ENCODE peak calls at places on chromosomes 11 and 22, in four cellular contexts. J, E, M and S are unnamed samples.

GRCh38 chr22:41501209-41501608 is 32.3 kb downstream of the ACO2 start:
- DNase-seq in J (no peak), E (no peak), M (no peak), S (peak)

GRCh38 chr22:44622147-44622427 is 79.9 kb upstream of the PRR5 start:
- DNase-seq in J (no peak), E (no peak), M (no peak), S (no peak)

GRCh38 chr11:47992959-47993820 is 12.8 kb downstream of the PTPRJ start:
- DNase-seq in J (no peak), E (no peak), M (peak), S (peak)

GRCh38 chr11:3147257-3147619 is 17.9 kb downstream of the OSBPL5 start:
- DNase-seq in J (no peak), E (no peak), M (peak), S (no peak)

GRCh38 chr11:119782021-119782420 is 53.0 kb upstream of the NECTIN1 start:
- DNase-seq in J (no peak), E (no peak), M (peak), S (no peak)

GRCh38 chr11:126167476-126167875 is 44.0 kb downstream of the RPUSD4 start:
- DNase-seq in J (peak), E (no peak), M (no peak), S (peak)

GRCh38 chr22:32619614-32620426 is 145.2 kb downstream of the FBXO7 start:
- DNase-seq in J (peak), E (no peak), M (no peak), S (peak)

GRCh38 chr11:1619449-1619848 is 2.5 kb downstream of the KRTAP5-4 start:
- DNase-seq in J (no peak), E (no peak), M (peak), S (no peak)

GRCh38 chr11:105862736-105863367 is 159.2 kb downstream of the MSANTD4 start:
- DNase-seq in J (peak), E (no peak), M (no peak), S (peak)

GRCh38 chr22:33544707-33545106 is 375.6 kb downstream of the LARGE1 start:
- DNase-seq in J (no peak), E (no peak), M (no peak), S (peak)

GRCh38 chr11:64246874-64247728 is at the start of gene PPP1R14B:
- DNase-seq in J (peak), E (peak), M (peak), S (peak)

GRCh38 chr11:87290304-87290922 is 252.7 kb downstream of the TMEM135 start:
- DNase-seq in J (peak), E (no peak), M (no peak), S (peak)

GRCh38 chr11:59289782-59290181 is 68.9 kb upstream of the OR5AN1 start:
- DNase-seq in J (no peak), E (no peak), M (no peak), S (no peak)

GRCh38 chr11:14506532-14506931 is 6.9 kb upstream of the COPB1 start:
- DNase-seq in J (no peak), E (no peak), M (no peak), S (peak)

GRCh38 chr11:126079640-126080205 is 17.1 kb upstream of the CDON start:
- DNase-seq in J (no peak), E (no peak), M (no peak), S (no peak)

GRCh38 chr11:116504541-116505149 is 268.1 kb downstream of the BUD13 start:
- DNase-seq in J (no peak), E (no peak), M (no peak), S (no peak)

GRCh38 chr22:35299217-35299716 is 427 bp upstream of the TOM1 start:
- DNase-seq in J (no peak), E (no peak), M (no peak), S (peak)

GRCh38 chr11:112513936-112514716 is 253.5 kb upstream of the PLET1 start:
- DNase-seq in J (no peak), E (no peak), M (no peak), S (no peak)

GRCh38 chr22:25402501-25403283 is 161.8 kb upstream of the GRK3 start:
- DNase-seq in J (peak), E (no peak), M (peak), S (peak)

GRCh38 chr11:12692238-12693074 is 18.2 kb downstream of the TEAD1 start:
- DNase-seq in J (peak), E (peak), M (peak), S (peak)

GRCh38 chr22:42803454-42803853 is 53.6 kb downstream of the ARFGAP3 start:
- DNase-seq in J (no peak), E (no peak), M (no peak), S (no peak)

GRCh38 chr11:131465746-131466145 is 95.3 kb downstream of the NTM start:
- DNase-seq in J (no peak), E (peak), M (no peak), S (no peak)
- TF ChIP-seq CTCF in J (no peak), E (peak), M (no peak), S (no peak)

GRCh38 chr11:66317766-66318575 is 1.1 kb upstream of the CD248 start:
- DNase-seq in J (no peak), E (peak), M (peak), S (peak)
- H3K4me3 ChIP-seq in J (no peak), E (no peak), M (no peak), S (peak)

GRCh38 chr11:66495401-66495844 is 15.0 kb upstream of the BBS1 start:
- DNase-seq in J (no peak), E (no peak), M (peak), S (no peak)
- TF ChIP-seq CTCF in J (peak), E (peak), M (no peak), S (peak)

GRCh38 chr11:114082767-114083181 is 23.3 kb downstream of the ZBTB16 start:
- DNase-seq in J (peak), E (no peak), M (no peak), S (no peak)

GRCh38 chr11:114082415-114082748 is 22.9 kb downstream of the ZBTB16 start:
- DNase-seq in J (no peak), E (no peak), M (no peak), S (peak)

GRCh38 chr11:114080769-114081168 is 21.3 kb downstream of the ZBTB16 start:
- DNase-seq in J (no peak), E (no peak), M (no peak), S (no peak)

GRCh38 chr11:114080219-114080618 is 20.7 kb downstream of the ZBTB16 start:
- DNase-seq in J (peak), E (no peak), M (no peak), S (peak)

DNA sequence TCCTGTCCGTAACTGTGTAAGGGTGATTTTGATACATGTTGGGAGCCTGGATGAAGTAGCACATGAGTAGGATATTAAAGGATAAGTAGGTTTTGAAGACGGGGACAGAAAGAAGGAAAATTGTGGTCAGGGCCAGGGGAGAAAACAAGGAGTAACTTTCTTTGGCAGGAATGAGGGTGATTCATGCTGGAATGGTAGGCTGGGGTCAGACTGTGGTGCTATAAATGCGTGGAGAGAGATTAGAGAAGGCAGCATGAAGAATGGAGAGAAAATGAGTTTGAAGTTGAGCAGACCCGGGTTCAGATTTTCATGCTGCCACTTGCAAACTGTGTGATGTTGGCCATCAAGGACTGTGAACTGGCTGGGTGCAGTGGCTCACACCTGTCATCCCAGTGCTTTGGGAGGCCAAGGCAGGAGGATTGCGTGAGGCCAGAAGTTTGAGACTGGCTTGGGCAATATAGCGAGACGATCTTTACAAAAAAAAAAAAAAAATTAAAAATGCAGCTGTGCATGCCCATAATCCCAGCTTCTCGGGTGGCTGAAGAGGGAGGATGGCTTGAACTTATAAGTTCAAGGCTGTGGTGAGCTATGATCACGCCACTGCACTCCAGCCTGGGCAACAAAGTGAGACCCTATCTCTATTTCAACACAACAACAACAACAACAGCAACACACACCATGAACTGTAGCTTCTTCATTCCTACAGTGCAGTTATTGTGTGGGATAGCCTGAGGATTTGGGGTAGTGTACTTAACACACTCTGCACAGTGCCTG is 22.3 kb downstream of the ZBTB16 start:
- DNase-seq in J (peak), E (no peak), M (no peak), S (peak)
- H3K4me3 ChIP-seq in J (no peak), E (no peak), M (no peak), S (no peak)

DNA sequence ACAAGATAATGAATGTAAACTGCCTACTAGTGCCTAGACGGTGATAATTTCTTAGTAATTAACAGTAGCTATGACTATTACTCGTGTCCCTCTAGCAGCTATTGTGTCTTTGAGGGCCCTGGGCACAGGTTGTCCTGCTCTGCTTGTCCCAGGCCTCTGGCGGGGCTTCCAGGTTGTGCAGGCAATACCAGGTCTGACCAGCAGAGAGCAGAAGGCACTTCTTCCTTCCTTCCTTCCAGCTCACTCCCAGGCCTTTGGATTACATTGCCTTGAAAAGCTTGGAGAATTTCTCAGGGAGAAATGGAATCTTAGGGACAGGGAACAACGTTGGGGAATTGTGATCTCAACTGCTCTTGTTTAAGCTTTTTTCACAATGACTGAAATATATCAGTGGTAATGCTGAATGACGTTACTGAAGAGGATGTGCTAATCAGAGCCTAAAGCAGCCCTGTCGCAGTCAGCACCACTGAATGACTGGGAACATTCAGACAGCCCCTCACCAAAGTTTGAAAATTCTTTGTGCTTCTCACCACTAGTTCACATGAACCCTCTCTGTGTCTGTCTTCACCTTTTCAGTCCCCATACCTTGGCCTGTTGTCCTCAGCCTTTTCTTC is 8.4 kb upstream of the CCKBR start:
- DNase-seq in J (peak), E (peak), M (peak), S (peak)
- TF ChIP-seq CTCF in J (peak), E (peak), M (peak), S (peak)

GRCh38 chr22:26658161-26658560 is 773 bp downstream of the MIAT start:
- DNase-seq in J (no peak), E (no peak), M (no peak), S (no peak)
- H3K4me3 ChIP-seq in J (peak), E (no peak), M (no peak), S (no peak)

DNA sequence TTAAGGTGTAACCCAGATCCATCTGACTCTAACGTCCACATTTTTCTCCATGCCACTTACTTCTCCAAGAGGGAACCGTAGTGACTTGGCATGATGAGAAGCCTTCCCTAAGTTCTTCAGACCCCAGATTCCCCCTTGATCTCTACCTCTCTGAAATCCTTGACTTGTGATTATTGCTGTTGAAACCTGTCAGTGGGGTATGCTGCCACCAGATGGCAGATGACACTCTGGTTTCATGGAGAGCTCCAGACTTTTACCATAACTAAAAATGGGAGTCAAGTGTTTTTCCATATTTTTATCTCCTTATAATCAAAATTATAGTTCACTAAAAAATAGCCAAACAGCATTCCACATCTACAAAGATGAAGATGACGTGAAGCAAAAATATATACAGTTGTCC is 504.2 kb downstream of the SOX6 start:
- DNase-seq in J (no peak), E (no peak), M (no peak), S (peak)
- TF ChIP-seq CTCF in J (peak), E (peak), M (peak), S (peak)